ENCODE peak calls at places on chromosomes 1 and 21, in eight cellular contexts. R is GM23338, W is RWPE1, A is upper lobe of left lung, O is substantia nigra, Y is sigmoid colon, J is iPS DF 6.9, C is Panc1. P is an unnamed sample.

GRCh38 chr1:246104927-246105326 is 402.2 kb downstream of the SMYD3 start:
- DNase-seq in R (no peak), W (peak), A (no peak), O (no peak), Y (no peak), J (no peak), C (no peak), P (no peak)

GRCh38 chr1:180131510-180131909 is 23.2 kb upstream of the QSOX1 start:
- DNase-seq in R (no peak), W (no peak), A (no peak), O (no peak), Y (no peak), J (no peak), C (no peak), P (peak)

GRCh38 chr21:31675960-31676359 is 16.5 kb downstream of the SOD1 start:
- DNase-seq in R (no peak), W (no peak), A (no peak), O (no peak), Y (no peak), J (no peak), C (no peak), P (no peak)

GRCh38 chr1:39933956-39934941 is 20.7 kb upstream of the MFSD2A start:
- DNase-seq in R (no peak), W (peak), A (no peak), O (peak), Y (peak), J (no peak), C (no peak), P (peak)

GRCh38 chr1:56413671-56414199 is 165.6 kb downstream of the PLPP3 start:
- DNase-seq in R (no peak), W (no peak), A (no peak), O (no peak), Y (no peak), J (no peak), C (no peak), P (peak)

GRCh38 chr1:55284856-55285255 is 69.7 kb upstream of the USP24 start:
- DNase-seq in R (peak), W (peak), A (no peak), O (peak), Y (peak), J (no peak), C (peak), P (no peak)

GRCh38 chr1:230822092-230822581 is 46.2 kb downstream of the C1orf198 start:
- DNase-seq in R (no peak), W (no peak), A (no peak), O (no peak), Y (peak), J (no peak), C (no peak), P (no peak)

GRCh38 chr21:39125752-39126485 is 57.3 kb downstream of the PSMG1 start:
- DNase-seq in R (peak), W (peak), A (peak), O (peak), Y (peak), J (peak), C (peak), P (peak)

GRCh38 chr1:81801032-81801833 is 499 bp downstream of the ADGRL2 start:
- DNase-seq in R (peak), W (peak), A (peak), O (no peak), Y (peak), J (peak), C (peak), P (peak)

GRCh38 chr21:36236052-36236730 is 79.6 kb downstream of the DOP1B start:
- DNase-seq in R (no peak), W (no peak), A (no peak), O (no peak), Y (no peak), J (no peak), C (no peak), P (no peak)

GRCh38 chr1:74463301-74463988 is 49.0 kb downstream of the LRRC53 start:
- DNase-seq in R (no peak), W (peak), A (no peak), O (no peak), Y (no peak), J (no peak), C (no peak), P (peak)

GRCh38 chr1:51690285-51690961 is 73.5 kb downstream of the OSBPL9 start:
- DNase-seq in R (no peak), W (peak), A (no peak), O (no peak), Y (no peak), J (no peak), C (peak), P (peak)

GRCh38 chr21:43306391-43306790 is 120.5 kb downstream of the SIK1 start:
- DNase-seq in R (no peak), W (no peak), A (no peak), O (no peak), Y (peak), J (no peak), C (no peak), P (no peak)

GRCh38 chr1:108590436-108590835 is 30.5 kb downstream of the EEIG2 start:
- DNase-seq in R (no peak), W (no peak), A (no peak), O (no peak), Y (peak), J (no peak), C (no peak), P (no peak)

GRCh38 chr1:178928985-178929384 is 58.1 kb upstream of the ANGPTL1 start:
- DNase-seq in R (peak), W (no peak), A (no peak), O (no peak), Y (no peak), J (no peak), C (no peak), P (no peak)

GRCh38 chr21:39137248-39138186 is 45.7 kb downstream of the PSMG1 start:
- DNase-seq in R (peak), W (peak), A (no peak), O (no peak), Y (no peak), J (no peak), C (no peak), P (peak)

GRCh38 chr21:14646893-14647292 is 100.8 kb upstream of the SAMSN1 start:
- DNase-seq in R (no peak), W (no peak), A (no peak), O (no peak), Y (no peak), J (no peak), C (no peak), P (no peak)

GRCh38 chr1:46793126-46793525 is 5.7 kb upstream of the CYP4B1 start:
- DNase-seq in R (no peak), W (no peak), A (no peak), O (no peak), Y (no peak), J (no peak), C (no peak), P (no peak)

GRCh38 chr1:26159113-26160039 is 497 bp downstream of the FAM110D start:
- DNase-seq in R (no peak), W (no peak), A (no peak), O (no peak), Y (no peak), J (no peak), C (no peak), P (no peak)

GRCh38 chr1:44050261-44050660 is 19.0 kb upstream of the SLC6A9 start:
- DNase-seq in R (no peak), W (no peak), A (no peak), O (no peak), Y (no peak), J (no peak), C (no peak), P (no peak)

GRCh38 chr21:40386301-40386911 is 460.6 kb downstream of the DSCAM start:
- DNase-seq in R (peak), W (peak), A (peak), O (peak), Y (no peak), J (peak), C (no peak), P (peak)

GRCh38 chr1:4668738-4669700 is 14.6 kb downstream of the AJAP1 start:
- DNase-seq in R (no peak), W (peak), A (no peak), O (no peak), Y (no peak), J (no peak), C (no peak), P (peak)

GRCh38 chr21:41583274-41583790 is 75.4 kb upstream of the TMPRSS2 start:
- DNase-seq in R (no peak), W (peak), A (peak), O (no peak), Y (no peak), J (no peak), C (peak), P (peak)

GRCh38 chr1:225814381-225814780 is 4.5 kb downstream of the EPHX1 start:
- DNase-seq in R (no peak), W (no peak), A (peak), O (no peak), Y (no peak), J (no peak), C (no peak), P (no peak)

GRCh38 chr1:64484651-64485050 is 14.7 kb downstream of the CACHD1 start:
- DNase-seq in R (no peak), W (no peak), A (no peak), O (no peak), Y (no peak), J (no peak), C (peak), P (no peak)

GRCh38 chr1:101088431-101088830 is 62.8 kb upstream of the DPH5 start:
- DNase-seq in R (no peak), W (no peak), A (no peak), O (no peak), Y (no peak), J (no peak), C (no peak), P (no peak)

GRCh38 chr1:15101801-15102200 is 51.7 kb upstream of the TMEM51 start:
- DNase-seq in R (no peak), W (no peak), A (no peak), O (no peak), Y (no peak), J (no peak), C (no peak), P (no peak)

GRCh38 chr1:100332331-100332730 is 20.0 kb upstream of the CDC14A start:
- DNase-seq in R (no peak), W (no peak), A (peak), O (no peak), Y (no peak), J (no peak), C (no peak), P (no peak)

GRCh38 chr1:220189750-220190347 is 82.4 kb downstream of the RAB3GAP2 start:
- DNase-seq in R (no peak), W (peak), A (no peak), O (no peak), Y (no peak), J (no peak), C (no peak), P (no peak)

GRCh38 chr1:42747125-42747524 is 7.1 kb upstream of the CLDN19 start:
- DNase-seq in R (peak), W (no peak), A (peak), O (peak), Y (no peak), J (no peak), C (no peak), P (no peak)

GRCh38 chr1:219185486-219186117 is 11.9 kb downstream of the LYPLAL1 start:
- DNase-seq in R (no peak), W (no peak), A (no peak), O (no peak), Y (no peak), J (no peak), C (no peak), P (no peak)

GRCh38 chr1:219189942-219190341 is 16.3 kb downstream of the LYPLAL1 start:
- DNase-seq in R (no peak), W (no peak), A (no peak), O (no peak), Y (no peak), J (no peak), C (no peak), P (no peak)

GRCh38 chr1:219188331-219188803 is 14.7 kb downstream of the LYPLAL1 start:
- DNase-seq in R (no peak), W (no peak), A (no peak), O (no peak), Y (no peak), J (no peak), C (no peak), P (no peak)

GRCh38 chr1:219190605-219191004 is 16.9 kb downstream of the LYPLAL1 start:
- DNase-seq in R (no peak), W (no peak), A (no peak), O (no peak), Y (no peak), J (no peak), C (no peak), P (no peak)

GRCh38 chr1:219189021-219189824 is 15.5 kb downstream of the LYPLAL1 start:
- DNase-seq in R (no peak), W (no peak), A (no peak), O (no peak), Y (no peak), J (no peak), C (no peak), P (no peak)
- H3K27ac ChIP-seq in R (no peak), W (no peak), A (peak), O (no peak), Y (peak), J (no peak), C (peak), P (no peak)

DNA sequence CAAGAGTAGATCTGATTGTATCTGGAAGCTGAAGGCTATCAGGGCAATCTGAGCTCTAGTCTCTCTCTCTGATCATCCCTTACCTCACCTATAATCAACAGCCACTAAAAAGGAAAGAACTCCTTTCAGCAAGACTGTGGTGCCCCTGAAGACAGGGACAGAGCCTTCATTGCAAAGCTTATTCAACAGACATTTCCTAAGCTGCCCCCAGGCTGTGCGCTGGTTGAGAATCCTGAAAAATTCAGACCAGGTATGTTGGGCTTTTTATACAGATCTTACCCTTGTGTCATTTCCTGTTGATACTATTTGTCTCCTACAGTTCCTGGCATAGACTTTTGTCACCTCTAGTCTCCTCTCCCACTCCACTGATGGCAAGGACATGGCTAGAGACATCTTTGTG is 63.3 kb upstream of the PLA2G4A start:
- DNase-seq in R (no peak), W (no peak), A (no peak), O (no peak), Y (no peak), J (no peak), C (no peak), P (peak)
- H3K27ac ChIP-seq in R (no peak), W (no peak), A (no peak), O (no peak), Y (no peak), J (no peak), C (no peak), P (no peak)

DNA sequence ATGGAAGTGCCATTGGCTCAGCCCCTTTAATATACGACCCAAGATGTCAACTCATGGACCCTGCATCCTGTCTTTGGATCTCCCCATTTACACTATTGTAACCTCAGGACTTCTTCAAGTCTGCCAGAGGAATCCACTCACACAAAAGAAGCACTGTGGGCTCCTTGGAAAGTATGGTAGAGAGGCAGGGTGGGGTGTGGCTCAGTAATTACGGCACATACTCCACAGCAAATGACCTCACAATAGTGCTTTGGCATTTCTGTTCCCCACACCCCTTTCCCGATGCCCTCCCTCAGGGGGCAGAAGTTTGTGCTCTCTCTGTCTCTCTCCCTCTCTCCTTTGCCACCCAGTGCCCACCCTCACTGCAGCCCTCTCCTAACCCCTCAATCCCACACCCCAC is 27.8 kb upstream of the IFNAR2 start:
- DNase-seq in R (no peak), W (no peak), A (no peak), O (no peak), Y (no peak), J (no peak), C (no peak), P (no peak)
- H3K27ac ChIP-seq in R (no peak), W (no peak), A (peak), O (no peak), Y (no peak), J (no peak), C (no peak), P (no peak)

DNA sequence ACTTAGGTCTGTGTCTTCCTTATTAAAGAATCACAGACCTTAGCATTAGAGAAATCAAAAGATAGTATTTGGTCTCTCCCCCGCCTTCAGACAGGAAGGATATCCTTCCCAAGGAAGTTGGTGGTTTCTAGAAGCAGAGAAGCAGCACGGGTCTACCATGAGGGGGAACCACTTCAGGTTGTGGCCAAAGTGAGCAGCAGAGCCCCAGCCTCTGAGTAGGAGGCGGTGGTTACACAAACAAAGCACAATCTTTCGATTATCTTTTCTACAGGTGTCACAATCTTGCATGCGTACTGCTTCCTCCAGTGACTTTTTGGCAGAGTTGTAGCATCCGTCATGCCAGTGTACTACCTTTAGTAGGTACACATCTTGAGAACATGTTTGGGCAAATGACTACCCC is 8.8 kb downstream of the PGLYRP4 start:
- DNase-seq in R (no peak), W (no peak), A (no peak), O (no peak), Y (no peak), J (no peak), C (no peak), P (no peak)
- H3K27ac ChIP-seq in R (no peak), W (no peak), A (no peak), O (no peak), Y (no peak), J (no peak), C (no peak), P (no peak)

GRCh38 chr1:93669369-93669768 is 12.3 kb downstream of the BCAR3 start:
- DNase-seq in R (no peak), W (no peak), A (no peak), O (peak), Y (no peak), J (no peak), C (no peak), P (no peak)
- H3K27ac ChIP-seq in R (no peak), W (no peak), A (peak), O (no peak), Y (peak), J (no peak), C (peak), P (no peak)

DNA sequence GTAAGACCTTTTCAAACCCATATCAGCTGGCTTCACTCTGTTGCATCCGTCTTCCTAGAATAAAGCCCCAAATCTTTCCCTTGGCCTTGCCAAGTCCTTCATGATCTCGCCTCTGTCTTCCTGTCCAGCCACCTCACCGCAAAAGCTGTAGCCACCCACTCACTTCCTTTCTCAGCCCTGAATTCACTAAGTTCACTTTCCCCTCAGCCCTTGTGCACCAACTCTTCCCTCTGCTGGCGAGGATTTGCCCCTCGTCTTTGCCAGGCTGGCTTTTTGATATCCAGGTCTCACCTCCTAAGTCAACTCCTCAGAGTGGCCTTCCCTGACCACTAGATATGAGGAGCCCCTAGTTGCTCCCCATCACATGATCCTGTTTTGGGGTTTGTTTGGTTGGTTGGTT is 3.9 kb upstream of the COL16A1 start:
- DNase-seq in R (peak), W (no peak), A (no peak), O (no peak), Y (no peak), J (no peak), C (no peak), P (no peak)
- H3K27ac ChIP-seq in R (no peak), W (peak), A (no peak), O (no peak), Y (no peak), J (no peak), C (no peak), P (no peak)

DNA sequence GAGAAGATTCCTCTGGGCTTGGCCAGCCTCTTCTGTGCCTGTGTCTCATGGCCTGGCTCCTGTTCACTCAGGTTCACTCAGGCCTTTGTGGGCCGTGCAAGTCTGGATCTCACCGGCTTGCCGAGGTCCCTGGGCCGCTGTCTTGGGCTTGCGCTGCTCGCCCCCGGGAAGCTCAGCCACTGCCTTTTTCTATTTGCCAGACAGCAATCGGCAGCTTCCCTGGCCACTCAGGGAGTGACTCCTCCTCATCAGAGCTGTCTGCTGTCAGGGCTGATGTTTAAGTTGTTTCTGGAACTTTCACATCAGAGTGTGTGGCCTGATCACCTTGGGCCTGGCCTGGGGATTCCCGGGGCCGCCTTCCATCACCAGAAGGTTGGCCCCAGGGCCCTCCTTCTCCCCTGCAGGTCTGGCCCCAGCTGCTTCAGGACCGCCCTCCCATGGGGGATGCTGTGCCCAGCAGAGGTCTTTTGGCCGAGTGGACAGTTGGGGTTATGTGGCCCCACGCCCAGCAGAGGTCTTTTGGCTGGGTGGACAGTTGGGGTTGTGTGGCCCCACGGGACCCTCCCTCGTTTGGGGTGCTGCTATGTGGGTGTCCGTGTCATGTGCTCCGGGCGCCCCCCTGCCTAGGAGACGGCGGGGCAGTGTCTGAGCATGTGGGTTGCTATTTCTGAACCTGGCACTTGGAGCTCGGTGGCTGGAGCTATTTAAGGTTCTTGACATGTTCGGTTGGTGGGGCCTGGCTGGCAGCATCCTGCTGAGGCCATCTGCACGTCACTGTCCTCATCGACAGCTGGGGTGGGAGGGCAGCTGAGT is 12.5 kb downstream of the SLX9 start:
- DNase-seq in R (no peak), W (no peak), A (no peak), O (no peak), Y (no peak), J (no peak), C (no peak), P (no peak)
- H3K27ac ChIP-seq in R (no peak), W (no peak), A (no peak), O (no peak), Y (peak), J (no peak), C (no peak), P (no peak)

GRCh38 chr1:182752827-182753104 is 36.8 kb upstream of the NPL start:
- DNase-seq in R (no peak), W (no peak), A (no peak), O (no peak), Y (peak), J (no peak), C (no peak), P (no peak)
- H3K27ac ChIP-seq in R (no peak), W (no peak), A (no peak), O (peak), Y (peak), J (no peak), C (no peak), P (no peak)

GRCh38 chr1:176208034-176208433 is 948 bp upstream of the COP1 start:
- DNase-seq in R (peak), W (no peak), A (no peak), O (no peak), Y (no peak), J (no peak), C (no peak), P (no peak)

GRCh38 chr1:176203735-176204134 is 3.4 kb downstream of the COP1 start:
- DNase-seq in R (no peak), W (no peak), A (no peak), O (no peak), Y (no peak), J (no peak), C (no peak), P (no peak)

GRCh38 chr1:176206961-176207902 is at the start of gene COP1:
- DNase-seq in R (peak), W (peak), A (peak), O (peak), Y (peak), J (peak), C (peak), P (peak)

GRCh38 chr1:176206006-176206960 is 803 bp downstream of the COP1 start:
- DNase-seq in R (peak), W (peak), A (peak), O (no peak), Y (peak), J (no peak), C (no peak), P (peak)

GRCh38 chr1:176205322-176205914 is 1.7 kb downstream of the COP1 start:
- DNase-seq in R (no peak), W (peak), A (no peak), O (no peak), Y (no peak), J (no peak), C (no peak), P (no peak)
- H3K27ac ChIP-seq in R (no peak), W (no peak), A (peak), O (no peak), Y (peak), J (no peak), C (peak), P (no peak)

P was measured in trophoblast cell.